ENCODE peak calls at places on chromosomes 5 and 9, in eight cellular contexts. One of them, this sample, is unnamed.

GRCh38 chr5:141369994-141370848 is at the start of gene PCDHGB3:
- DNase-seq in foreskin fibroblast: peak; percentile 86
- DNase-seq in spleen: no peak
- DNase-seq in pancreas: no peak
- DNase-seq in IMR-90: peak; percentile 74
- DNase-seq in fibroblast of mammary gland: peak; percentile 56
- DNase-seq in tibial artery: peak; percentile 37
- DNase-seq in A673: peak; percentile 48
- DNase-seq in this sample: no peak

GRCh38 chr5:132499440-132500243 is 9.1 kb upstream of the IRF1 start:
- DNase-seq in IMR-90: no peak
- DNase-seq in A673: no peak
- DNase-seq in spleen: no peak
- DNase-seq in fibroblast of mammary gland: no peak
- DNase-seq in foreskin fibroblast: peak; percentile 21
- DNase-seq in pancreas: peak; percentile 22
- DNase-seq in tibial artery: no peak
- DNase-seq in this sample: no peak

GRCh38 chr5:122882836-122883235 is 37.4 kb downstream of the SNX24 start:
- DNase-seq in foreskin fibroblast: peak; percentile 60
- DNase-seq in spleen: no peak
- DNase-seq in A673: no peak
- DNase-seq in pancreas: no peak
- DNase-seq in IMR-90: peak; percentile 55
- DNase-seq in tibial artery: no peak
- DNase-seq in fibroblast of mammary gland: peak; percentile 55
- DNase-seq in this sample: no peak

GRCh38 chr9:89943309-89943708 is 338.5 kb downstream of the GADD45G start:
- DNase-seq in fibroblast of mammary gland: no peak
- DNase-seq in tibial artery: no peak
- DNase-seq in A673: no peak
- DNase-seq in IMR-90: no peak
- DNase-seq in pancreas: no peak
- DNase-seq in foreskin fibroblast: no peak
- DNase-seq in spleen: no peak
- DNase-seq in this sample: no peak

GRCh38 chr5:178150977-178151734 is 2.5 kb downstream of the NHP2 start:
- DNase-seq in foreskin fibroblast: peak; percentile 49
- DNase-seq in fibroblast of mammary gland: peak; percentile 35
- DNase-seq in A673: no peak
- DNase-seq in tibial artery: no peak
- DNase-seq in spleen: peak; percentile 66
- DNase-seq in pancreas: no peak
- DNase-seq in IMR-90: no peak
- DNase-seq in this sample: no peak

GRCh38 chr5:172749881-172750608 is 20.9 kb downstream of the DUSP1 start:
- DNase-seq in A673: no peak
- DNase-seq in fibroblast of mammary gland: no peak
- DNase-seq in tibial artery: no peak
- DNase-seq in pancreas: no peak
- DNase-seq in foreskin fibroblast: peak; percentile 26
- DNase-seq in spleen: peak; percentile 52
- DNase-seq in IMR-90: no peak
- DNase-seq in this sample: no peak

GRCh38 chr9:133803745-133804144 is 65.6 kb upstream of the SARDH start:
- DNase-seq in fibroblast of mammary gland: no peak
- DNase-seq in A673: no peak
- DNase-seq in pancreas: no peak
- DNase-seq in spleen: no peak
- DNase-seq in IMR-90: no peak
- DNase-seq in foreskin fibroblast: no peak
- DNase-seq in tibial artery: no peak
- DNase-seq in this sample: no peak

GRCh38 chr9:32264171-32264862 is 120.1 kb upstream of the ACO1 start:
- DNase-seq in IMR-90: peak; percentile 14
- DNase-seq in A673: peak; percentile 10
- DNase-seq in spleen: no peak
- DNase-seq in foreskin fibroblast: no peak
- DNase-seq in fibroblast of mammary gland: peak; percentile 30
- DNase-seq in pancreas: no peak
- DNase-seq in tibial artery: no peak
- DNase-seq in this sample: no peak

GRCh38 chr5:136598901-136599300 is 233.6 kb upstream of the TRPC7 start:
- DNase-seq in A673: no peak
- DNase-seq in spleen: no peak
- DNase-seq in fibroblast of mammary gland: peak; percentile 30
- DNase-seq in foreskin fibroblast: peak; percentile 4
- DNase-seq in IMR-90: no peak
- DNase-seq in pancreas: no peak
- DNase-seq in tibial artery: no peak
- DNase-seq in this sample: no peak

GRCh38 chr5:23132231-23132630 is 279.1 kb upstream of the CDH12 start:
- DNase-seq in IMR-90: no peak
- DNase-seq in pancreas: no peak
- DNase-seq in foreskin fibroblast: no peak
- DNase-seq in spleen: no peak
- DNase-seq in fibroblast of mammary gland: no peak
- DNase-seq in A673: no peak
- DNase-seq in tibial artery: no peak
- DNase-seq in this sample: no peak

GRCh38 chr5:28398185-28398584 is 1359.8 kb upstream of the CDH9 start:
- DNase-seq in IMR-90: no peak
- DNase-seq in spleen: no peak
- DNase-seq in tibial artery: no peak
- DNase-seq in foreskin fibroblast: no peak
- DNase-seq in A673: no peak
- DNase-seq in fibroblast of mammary gland: no peak
- DNase-seq in pancreas: no peak
- DNase-seq in this sample: no peak

GRCh38 chr9:127763918-127764384 is 14.5 kb downstream of the SH2D3C start:
- DNase-seq in fibroblast of mammary gland: peak; percentile 23
- DNase-seq in A673: no peak
- DNase-seq in IMR-90: no peak
- DNase-seq in foreskin fibroblast: no peak
- DNase-seq in spleen: no peak
- DNase-seq in pancreas: no peak
- DNase-seq in tibial artery: no peak
- DNase-seq in this sample: no peak

GRCh38 chr9:90943341-90943740 is 141.7 kb downstream of the SYK start:
- DNase-seq in tibial artery: no peak
- DNase-seq in foreskin fibroblast: peak; percentile 67
- DNase-seq in IMR-90: peak; percentile 57
- DNase-seq in fibroblast of mammary gland: peak; percentile 42
- DNase-seq in A673: no peak
- DNase-seq in pancreas: no peak
- DNase-seq in spleen: no peak
- DNase-seq in this sample: no peak

GRCh38 chr5:90590-91547 is 1.1 kb upstream of the PLEKHG4B start:
- DNase-seq in fibroblast of mammary gland: peak; percentile 6
- DNase-seq in foreskin fibroblast: no peak
- DNase-seq in pancreas: no peak
- DNase-seq in tibial artery: no peak
- DNase-seq in A673: peak; percentile 12
- DNase-seq in IMR-90: no peak
- DNase-seq in spleen: no peak
- DNase-seq in this sample: no peak

GRCh38 chr5:135139397-135140134 is 105.5 kb upstream of the PITX1 start:
- DNase-seq in fibroblast of mammary gland: peak; percentile 89
- DNase-seq in foreskin fibroblast: peak; percentile 88
- DNase-seq in pancreas: no peak
- DNase-seq in IMR-90: peak; percentile 96
- DNase-seq in A673: peak; percentile 53
- DNase-seq in tibial artery: no peak
- DNase-seq in spleen: no peak
- DNase-seq in this sample: peak; percentile 92

GRCh38 chr5:179122411-179123108 is 62.4 kb downstream of the ZNF354C start:
- DNase-seq in pancreas: no peak
- DNase-seq in A673: no peak
- DNase-seq in IMR-90: no peak
- DNase-seq in fibroblast of mammary gland: no peak
- DNase-seq in spleen: peak; percentile 38
- DNase-seq in foreskin fibroblast: no peak
- DNase-seq in tibial artery: no peak
- DNase-seq in this sample: no peak

GRCh38 chr5:161975350-161975749 is 92.2 kb upstream of the GABRG2 start:
- DNase-seq in fibroblast of mammary gland: no peak
- DNase-seq in foreskin fibroblast: no peak
- DNase-seq in pancreas: no peak
- DNase-seq in tibial artery: no peak
- DNase-seq in IMR-90: no peak
- DNase-seq in A673: no peak
- DNase-seq in spleen: no peak
- DNase-seq in this sample: no peak

DNA sequence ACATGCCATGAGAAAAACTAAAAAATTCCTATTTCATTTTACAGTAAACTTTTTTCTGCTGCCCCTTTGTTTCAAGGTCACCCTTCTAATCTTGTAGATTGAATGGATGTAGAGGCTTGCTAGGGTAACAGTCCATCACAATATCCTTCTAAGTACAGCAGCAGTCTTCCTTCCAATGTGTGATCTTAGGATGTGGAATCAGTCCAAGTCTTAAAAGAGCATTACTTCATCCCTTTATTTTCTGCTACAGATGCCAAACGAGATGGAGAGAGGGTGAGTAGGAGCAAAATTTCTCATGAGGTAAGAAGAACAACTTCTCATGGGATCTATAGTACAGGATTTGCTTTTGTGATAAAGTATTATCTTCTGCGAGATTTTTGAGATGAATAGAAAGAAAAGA is 704 bp upstream of the IL33 start:
- DNase-seq in fibroblast of mammary gland: peak; percentile 82
- DNase-seq in tibial artery: no peak
- DNase-seq in IMR-90: peak; percentile 36
- DNase-seq in pancreas: no peak
- DNase-seq in foreskin fibroblast: peak; percentile 13
- DNase-seq in A673: peak; percentile 61
- DNase-seq in spleen: no peak
- DNase-seq in this sample: no peak
- H3K4me3 ChIP-seq in fibroblast of mammary gland: no peak overlapping the region
- H3K4me3 ChIP-seq in tibial artery: no peak overlapping the region
- H3K4me3 ChIP-seq in IMR-90: no peak overlapping the region
- H3K4me3 ChIP-seq in pancreas: no peak overlapping the region
- H3K4me3 ChIP-seq in foreskin fibroblast: no peak overlapping the region
- H3K4me3 ChIP-seq in A673: no peak overlapping the region
- H3K4me3 ChIP-seq in spleen: no peak overlapping the region
- H3K4me3 ChIP-seq in this sample: no peak overlapping the region

DNA sequence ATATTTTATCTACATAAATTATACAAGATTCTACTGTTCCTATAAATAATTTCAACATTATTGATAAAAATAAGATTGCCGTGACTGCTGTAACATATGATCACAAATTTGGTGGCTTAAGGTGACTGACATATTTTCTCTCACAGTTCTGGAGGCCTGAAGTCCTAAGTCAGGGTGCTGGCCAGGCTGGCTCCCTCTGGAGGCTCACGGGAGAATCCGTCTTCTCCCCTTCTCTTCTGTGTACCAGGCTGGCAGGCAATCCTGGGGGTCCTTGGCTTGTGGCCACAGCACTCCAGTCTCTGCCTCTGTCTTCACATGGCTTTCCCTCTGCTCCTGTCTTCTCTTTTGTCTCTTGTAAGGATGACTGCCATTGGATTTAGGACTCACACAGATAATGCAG is 31.7 kb upstream of the IRX2 start:
- DNase-seq in foreskin fibroblast: no peak
- DNase-seq in IMR-90: no peak
- DNase-seq in pancreas: no peak
- DNase-seq in spleen: no peak
- DNase-seq in fibroblast of mammary gland: peak; percentile 9
- DNase-seq in A673: no peak
- DNase-seq in tibial artery: no peak
- DNase-seq in this sample: no peak
- TF ChIP-seq CTCF in foreskin fibroblast: peak; percentile 10
- TF ChIP-seq CTCF in IMR-90: no peak
- TF ChIP-seq CTCF in pancreas: no peak
- TF ChIP-seq CTCF in spleen: no peak
- TF ChIP-seq CTCF in fibroblast of mammary gland: peak; percentile 28
- TF ChIP-seq CTCF in A673: no peak
- TF ChIP-seq CTCF in tibial artery: no peak
- TF ChIP-seq CTCF in this sample: peak; percentile 4

DNA sequence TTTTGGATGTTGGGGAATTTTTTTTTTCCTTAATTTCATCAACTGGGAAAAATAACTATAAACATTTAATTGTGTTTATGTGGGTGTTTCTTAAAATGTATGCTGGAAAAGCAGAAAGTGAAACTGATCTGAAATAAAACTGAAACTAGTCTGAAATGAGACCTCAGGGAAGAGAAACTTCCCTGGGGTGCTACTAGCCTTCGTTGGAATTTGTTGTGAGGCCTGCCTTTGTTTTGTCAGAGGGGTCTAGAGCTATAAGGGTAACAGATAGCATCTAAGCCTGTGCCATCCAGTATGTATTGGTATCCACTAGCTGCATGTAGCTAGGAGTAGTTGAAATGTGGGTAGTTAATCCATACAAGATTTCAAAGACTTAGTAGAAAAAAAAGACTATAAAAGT is 10.4 kb downstream of the ZNF618 start:
- DNase-seq in foreskin fibroblast: no peak
- DNase-seq in A673: peak; percentile 22
- DNase-seq in fibroblast of mammary gland: no peak
- DNase-seq in IMR-90: peak; percentile 23
- DNase-seq in tibial artery: no peak
- DNase-seq in spleen: no peak
- DNase-seq in pancreas: no peak
- DNase-seq in this sample: no peak
- H3K4me3 ChIP-seq in foreskin fibroblast: peak overlapping the region; percentile 29
- H3K4me3 ChIP-seq in A673: peak overlapping the region; percentile 14
- H3K4me3 ChIP-seq in fibroblast of mammary gland: peak overlapping the region; percentile 23
- H3K4me3 ChIP-seq in IMR-90: peak overlapping the region; percentile 38
- H3K4me3 ChIP-seq in tibial artery: peak overlapping the region; percentile 43
- H3K4me3 ChIP-seq in spleen: peak overlapping the region; percentile 54
- H3K4me3 ChIP-seq in pancreas: no peak overlapping the region
- H3K4me3 ChIP-seq in this sample: peak overlapping the region; percentile 12

DNA sequence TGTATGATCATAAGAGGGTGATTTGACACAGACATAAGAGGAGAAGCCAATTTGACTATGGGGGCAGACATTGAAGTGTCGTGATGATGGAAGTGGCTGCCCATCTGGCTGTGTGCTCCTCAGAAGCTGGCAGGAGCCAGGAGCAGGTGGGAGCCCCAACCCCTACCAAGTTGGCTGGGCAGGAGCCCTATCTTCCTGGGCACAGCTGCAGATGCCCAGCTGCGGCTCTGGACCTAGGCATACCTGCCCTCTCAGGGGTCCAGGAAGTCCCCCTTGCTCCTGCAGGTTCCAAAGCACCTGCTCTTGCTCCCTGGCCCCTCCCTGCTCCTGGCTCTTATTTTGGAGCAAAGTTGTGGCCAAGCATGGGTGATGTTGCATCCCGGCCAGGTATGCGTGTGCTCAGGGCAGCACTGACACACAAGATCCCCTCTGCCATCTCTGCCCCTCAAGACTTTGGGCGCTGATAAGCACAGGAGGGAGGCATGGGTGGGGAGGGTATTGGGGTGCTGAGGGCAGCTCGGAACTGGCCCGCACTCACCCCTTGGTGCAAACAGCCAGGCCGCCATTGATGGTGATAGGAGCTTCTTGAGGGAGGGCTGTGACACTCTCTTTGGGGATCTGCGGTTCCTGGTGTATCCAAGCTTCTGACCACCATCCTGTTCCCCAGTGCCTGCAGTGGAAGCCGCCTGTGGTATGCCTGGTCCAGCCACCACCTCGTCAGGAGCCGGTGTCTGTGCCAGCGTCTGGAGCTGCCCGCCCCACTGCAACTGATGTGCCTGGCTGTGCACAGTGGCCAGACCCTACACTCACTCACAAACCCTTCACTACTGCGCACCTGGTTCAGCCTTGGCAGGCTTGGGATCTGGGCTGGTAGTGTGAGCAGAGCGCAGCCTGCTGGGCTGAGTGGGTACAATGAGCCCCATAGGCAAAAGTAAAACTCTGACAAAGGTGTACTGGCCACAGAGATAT is 230.9 kb downstream of the CDH9 start:
- DNase-seq in foreskin fibroblast: no peak
- DNase-seq in pancreas: no peak
- DNase-seq in A673: no peak
- DNase-seq in spleen: no peak
- DNase-seq in fibroblast of mammary gland: no peak
- DNase-seq in tibial artery: no peak
- DNase-seq in IMR-90: no peak
- DNase-seq in this sample: no peak
- TF ChIP-seq CTCF in foreskin fibroblast: no peak
- TF ChIP-seq CTCF in pancreas: no peak
- TF ChIP-seq CTCF in A673: no peak
- TF ChIP-seq CTCF in spleen: no peak
- TF ChIP-seq CTCF in fibroblast of mammary gland: no peak
- TF ChIP-seq CTCF in tibial artery: no peak
- TF ChIP-seq CTCF in IMR-90: no peak
- TF ChIP-seq CTCF in this sample: no peak